ENCODE peak calls at places on chromosomes 7 and 10, in four cellular contexts. V is AG10803, U is heart left ventricle, N is cardiac fibroblast. E is an unnamed sample.

GRCh38 chr10:97312897-97313296 is 6.2 kb upstream of the FRAT1 start:
- DNase-seq in V (no peak), U (no peak), N (no peak), E (no peak)

GRCh38 chr10:95784279-95784913 is 28.4 kb downstream of the ENTPD1 start:
- DNase-seq in V (no peak), U (no peak), N (no peak), E (no peak)

GRCh38 chr7:90625562-90625961 is 29.4 kb downstream of the CDK14 start:
- DNase-seq in V (peak; percentile 66), U (peak; percentile 43), N (peak; percentile 71), E (peak; percentile 47)

GRCh38 chr10:44400553-44400952 is 15.7 kb upstream of the CXCL12 start:
- DNase-seq in V (no peak), U (no peak), N (no peak), E (no peak)

GRCh38 chr10:6108631-6109443 is 20.0 kb downstream of the RBM17 start:
- DNase-seq in V (peak; percentile 46), U (no peak), N (peak; percentile 74), E (peak; percentile 58)

GRCh38 chr10:20956843-20957242 is 59.7 kb upstream of the NEBL start:
- DNase-seq in V (no peak), U (no peak), N (peak; percentile 13), E (no peak)

GRCh38 chr7:105990726-105991465 is 27.8 kb downstream of the CDHR3 start:
- DNase-seq in V (peak; percentile 11), U (peak; percentile 27), N (peak; percentile 23), E (no peak)

GRCh38 chr10:3452234-3452633 is 279.7 kb upstream of the PITRM1 start:
- DNase-seq in V (peak; percentile 94), U (peak; percentile 50), N (peak; percentile 94), E (peak; percentile 98)

GRCh38 chr10:14618669-14619068 is 156.0 kb downstream of the FAM107B start:
- DNase-seq in V (no peak), U (no peak), N (no peak), E (no peak)

GRCh38 chr10:78971094-78971682 is 97.6 kb upstream of the ZMIZ1 start:
- DNase-seq in V (no peak), U (no peak), N (no peak), E (no peak)

GRCh38 chr10:78972947-78973900 is 95.5 kb upstream of the ZMIZ1 start:
- DNase-seq in V (peak; percentile 89), U (peak; percentile 87), N (peak; percentile 94), E (peak; percentile 96)

GRCh38 chr10:78974409-78975317 is 94.1 kb upstream of the ZMIZ1 start:
- DNase-seq in V (peak; percentile 90), U (peak; percentile 64), N (peak; percentile 97), E (peak; percentile 89)

GRCh38 chr10:78972160-78972946 is 96.4 kb upstream of the ZMIZ1 start:
- DNase-seq in V (peak; percentile 72), U (peak; percentile 77), N (peak; percentile 85), E (peak; percentile 95)

DNA sequence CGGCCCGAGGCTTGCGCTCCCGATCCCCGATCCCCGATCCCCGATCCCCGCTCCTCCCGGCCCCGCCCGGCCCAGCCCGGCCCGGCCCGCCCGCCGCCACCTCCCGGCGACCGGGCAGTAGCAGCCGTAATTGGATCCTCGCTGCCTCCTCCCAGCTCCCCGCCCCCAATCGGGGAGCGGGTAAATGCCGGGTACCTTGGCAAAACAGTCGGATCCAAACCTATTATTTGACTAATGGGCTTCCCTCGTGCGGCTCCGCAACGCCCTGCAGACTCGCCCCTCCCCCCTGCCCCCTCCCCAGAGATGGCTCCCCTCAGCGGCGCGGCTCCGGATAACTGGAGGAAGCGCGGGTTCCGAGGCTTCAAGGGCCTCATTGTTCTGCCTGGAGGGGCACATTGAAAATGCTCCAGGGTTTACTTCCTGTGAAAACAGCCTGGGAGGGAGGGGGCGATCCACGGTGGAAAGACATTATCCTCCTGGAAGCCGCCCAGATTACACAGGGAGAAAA is 94.8 kb upstream of the ZMIZ1 start:
- DNase-seq in V (peak; percentile 53), U (peak; percentile 85), N (peak; percentile 68), E (peak; percentile 79)
- TF ChIP-seq CTCF in V (peak; percentile 2), U (no peak), N (no peak), E (no peak)

DNA sequence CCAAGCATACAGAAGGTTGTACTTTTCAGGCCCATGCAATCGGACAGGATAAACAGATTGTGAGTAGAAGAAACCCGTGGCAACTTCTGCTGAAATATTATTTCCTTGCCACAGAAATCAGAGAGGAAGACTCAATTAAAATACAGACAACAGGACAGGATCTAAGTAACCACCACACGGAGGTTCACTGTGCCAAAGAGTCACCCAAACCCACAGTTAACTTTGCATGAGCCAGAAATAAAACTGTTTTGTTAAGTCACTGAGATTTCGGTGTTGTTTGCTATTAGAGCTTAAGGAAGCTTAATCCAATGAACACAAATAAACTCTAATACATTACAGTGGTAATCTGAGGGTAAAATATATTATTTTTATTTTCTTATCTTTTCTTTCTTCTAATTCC is 14.0 kb downstream of the PNPLA8 start:
- DNase-seq in V (no peak), U (no peak), N (no peak), E (no peak)
- H3K4me3 ChIP-seq in V (no peak overlapping the region), U (no peak overlapping the region), N (no peak overlapping the region), E (no peak overlapping the region)

DNA sequence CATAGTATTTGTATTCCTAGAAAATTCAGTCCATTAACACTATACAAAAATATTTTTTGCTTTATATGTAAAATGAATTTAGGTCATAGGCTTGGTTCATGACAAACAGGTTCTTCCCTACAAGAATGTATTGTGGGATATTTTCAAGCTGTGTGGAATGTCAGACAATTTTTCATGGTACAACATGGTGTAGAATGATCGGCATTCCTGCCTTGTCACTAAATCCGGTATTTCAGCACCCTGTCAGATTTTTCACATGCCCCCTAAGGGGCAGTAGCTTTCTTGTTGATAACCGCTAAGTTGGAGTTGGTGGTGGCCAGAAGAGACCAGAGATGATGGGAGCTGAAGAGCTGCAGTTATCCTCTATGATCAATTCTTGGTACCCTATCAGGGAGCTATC is 154.3 kb downstream of the SORCS3 start:
- DNase-seq in V (no peak), U (no peak), N (no peak), E (no peak)
- TF ChIP-seq CTCF in V (no peak), U (no peak), N (no peak), E (no peak)

GRCh38 chr10:22647244-22647643 is 67.1 kb downstream of the PIP4K2A start:
- DNase-seq in V (no peak), U (no peak), N (no peak), E (no peak)
- H3K4me3 ChIP-seq in V (no peak overlapping the region), U (no peak overlapping the region), N (no peak overlapping the region), E (no peak overlapping the region)

GRCh38 chr7:35549781-35550180 is 145.2 kb downstream of the HERPUD2 start:
- DNase-seq in V (no peak), U (no peak), N (no peak), E (no peak)
- TF ChIP-seq CTCF in V (no peak), U (no peak), N (no peak), E (no peak)